ENCODE peak calls at places on chromosomes 11 and 22, in four cellular contexts. T, L, E and N are unnamed samples.

GRCh38 chr11:19711911-19712280 is 741 bp upstream of the NAV2 start:
- DNase-seq in T (no peak), L (no peak), E (no peak), N (no peak)

GRCh38 chr22:19607198-19608113 is 83.2 kb upstream of the CLDN5 start:
- DNase-seq in T (no peak), L (peak), E (no peak), N (peak)

GRCh38 chr22:49855491-49855911 is 1.9 kb downstream of the ZBED4 start:
- DNase-seq in T (no peak), L (no peak), E (no peak), N (no peak)

GRCh38 chr11:62505112-62505783 is 41.4 kb downstream of the AHNAK start:
- DNase-seq in T (no peak), L (no peak), E (no peak), N (no peak)

GRCh38 chr22:47275479-47276218 is 513.2 kb downstream of the TBC1D22A start:
- DNase-seq in T (no peak), L (no peak), E (no peak), N (no peak)

GRCh38 chr11:65919151-65920034 is at the start of gene DRAP1:
- DNase-seq in T (peak), L (peak), E (peak), N (peak)

GRCh38 chr11:48051217-48051848 is 71.0 kb downstream of the PTPRJ start:
- DNase-seq in T (no peak), L (no peak), E (no peak), N (no peak)

GRCh38 chr22:41003976-41004375 is 52.8 kb downstream of the RBX1 start:
- DNase-seq in T (no peak), L (no peak), E (no peak), N (no peak)

GRCh38 chr22:37498289-37498909 is 12.2 kb upstream of the MFNG start:
- DNase-seq in T (peak), L (no peak), E (peak), N (no peak)

GRCh38 chr11:101169944-101170343 is 40.3 kb upstream of the PGR start:
- DNase-seq in T (no peak), L (no peak), E (no peak), N (no peak)

GRCh38 chr11:116791002-116791812 is 472 bp downstream of the APOA5 start:
- DNase-seq in T (peak), L (no peak), E (peak), N (peak)

GRCh38 chr22:39717099-39717498 is 146.5 kb downstream of the CACNA1I start:
- DNase-seq in T (no peak), L (no peak), E (no peak), N (no peak)

GRCh38 chr11:56876621-56877312 is 111.9 kb upstream of the OR5AK2 start:
- DNase-seq in T (no peak), L (no peak), E (no peak), N (no peak)

GRCh38 chr11:1301220-1302000 is 8.0 kb downstream of the TOLLIP start:
- DNase-seq in T (no peak), L (no peak), E (no peak), N (no peak)

GRCh38 chr11:12539570-12539969 is 134.7 kb upstream of the TEAD1 start:
- DNase-seq in T (no peak), L (no peak), E (no peak), N (no peak)

GRCh38 chr11:35978173-35978572 is 34.3 kb downstream of the LDLRAD3 start:
- DNase-seq in T (no peak), L (no peak), E (no peak), N (no peak)

GRCh38 chr11:46554205-46555162 is 39.3 kb downstream of the AMBRA1 start:
- DNase-seq in T (no peak), L (no peak), E (no peak), N (no peak)

GRCh38 chr11:46039990-46040389 is 81.3 kb downstream of the PHF21A start:
- DNase-seq in T (no peak), L (no peak), E (no peak), N (no peak)

GRCh38 chr11:85705805-85706204 is 19.8 kb upstream of the CCDC89 start:
- DNase-seq in T (no peak), L (no peak), E (no peak), N (no peak)

GRCh38 chr11:124402326-124402922 is 3.6 kb upstream of the OR8B3 start:
- DNase-seq in T (peak), L (no peak), E (no peak), N (no peak)

GRCh38 chr11:102780491-102780918 is at the start of gene MMP10:
- DNase-seq in T (no peak), L (no peak), E (no peak), N (no peak)

GRCh38 chr11:93591247-93591898 is 48.2 kb upstream of the SMCO4 start:
- DNase-seq in T (no peak), L (no peak), E (no peak), N (no peak)